ENCODE peak calls at places on chromosomes 11 and 22, in seven cellular contexts. One of them, this sample, is unnamed.

GRCh38 chr11:101436511-101437142 is 147.2 kb downstream of the TRPC6 start:
- DNase-seq in transverse colon: peak
- DNase-seq in heart left ventricle: peak
- DNase-seq in NB4: peak
- DNase-seq in testis: peak
- DNase-seq in thyroid gland: peak
- DNase-seq in breast epithelium: no peak
- DNase-seq in this sample: peak

GRCh38 chr11:10502770-10503169 is 38.2 kb downstream of the RNF141 start:
- DNase-seq in transverse colon: no peak
- DNase-seq in thyroid gland: no peak
- DNase-seq in testis: no peak
- DNase-seq in NB4: peak
- DNase-seq in breast epithelium: no peak
- DNase-seq in heart left ventricle: no peak
- DNase-seq in this sample: no peak

GRCh38 chr22:31230871-31231621 is 18.9 kb downstream of the LIMK2 start:
- DNase-seq in testis: peak
- DNase-seq in transverse colon: peak
- DNase-seq in thyroid gland: peak
- DNase-seq in NB4: peak
- DNase-seq in breast epithelium: no peak
- DNase-seq in heart left ventricle: no peak
- DNase-seq in this sample: peak

GRCh38 chr11:60767388-60767811 is 10.7 kb downstream of the MS4A15 start:
- DNase-seq in heart left ventricle: no peak
- DNase-seq in transverse colon: no peak
- DNase-seq in NB4: no peak
- DNase-seq in testis: peak
- DNase-seq in breast epithelium: no peak
- DNase-seq in thyroid gland: no peak
- DNase-seq in this sample: peak

GRCh38 chr11:107928767-107929507 is 689 bp downstream of the RAB39A start:
- DNase-seq in testis: no peak
- DNase-seq in NB4: peak
- DNase-seq in thyroid gland: no peak
- DNase-seq in heart left ventricle: peak
- DNase-seq in breast epithelium: no peak
- DNase-seq in transverse colon: peak
- DNase-seq in this sample: no peak

GRCh38 chr22:38501797-38502672 is 4.1 kb downstream of the DDX17 start:
- DNase-seq in transverse colon: no peak
- DNase-seq in testis: no peak
- DNase-seq in thyroid gland: no peak
- DNase-seq in breast epithelium: no peak
- DNase-seq in NB4: no peak
- DNase-seq in heart left ventricle: no peak
- DNase-seq in this sample: no peak

GRCh38 chr11:6319001-6319878 is 1.1 kb downstream of the CAVIN3 start:
- DNase-seq in testis: peak
- DNase-seq in thyroid gland: peak
- DNase-seq in heart left ventricle: peak
- DNase-seq in NB4: no peak
- DNase-seq in breast epithelium: peak
- DNase-seq in transverse colon: peak
- DNase-seq in this sample: no peak

GRCh38 chr11:94938399-94939055 is 34.8 kb downstream of the CWC15 start:
- DNase-seq in thyroid gland: peak
- DNase-seq in heart left ventricle: peak
- DNase-seq in transverse colon: no peak
- DNase-seq in breast epithelium: peak
- DNase-seq in NB4: no peak
- DNase-seq in testis: peak
- DNase-seq in this sample: no peak

GRCh38 chr11:105720096-105720495 is 110.2 kb downstream of the GRIA4 start:
- DNase-seq in thyroid gland: peak
- DNase-seq in transverse colon: no peak
- DNase-seq in breast epithelium: no peak
- DNase-seq in testis: no peak
- DNase-seq in heart left ventricle: no peak
- DNase-seq in NB4: no peak
- DNase-seq in this sample: no peak

GRCh38 chr11:35868491-35868890 is 75.4 kb upstream of the LDLRAD3 start:
- DNase-seq in NB4: no peak
- DNase-seq in heart left ventricle: no peak
- DNase-seq in transverse colon: no peak
- DNase-seq in thyroid gland: no peak
- DNase-seq in breast epithelium: no peak
- DNase-seq in testis: no peak
- DNase-seq in this sample: no peak

GRCh38 chr11:128694618-128695481 is 978 bp downstream of the FLI1 start:
- DNase-seq in NB4: peak
- DNase-seq in testis: no peak
- DNase-seq in thyroid gland: no peak
- DNase-seq in transverse colon: no peak
- DNase-seq in heart left ventricle: peak
- DNase-seq in breast epithelium: no peak
- DNase-seq in this sample: no peak

GRCh38 chr11:79374707-79375106 is 66.1 kb downstream of the TENM4 start:
- DNase-seq in thyroid gland: no peak
- DNase-seq in transverse colon: no peak
- DNase-seq in breast epithelium: no peak
- DNase-seq in heart left ventricle: no peak
- DNase-seq in testis: no peak
- DNase-seq in NB4: no peak
- DNase-seq in this sample: no peak

GRCh38 chr11:20355221-20356219 is 8.0 kb upstream of the HTATIP2 start:
- DNase-seq in testis: peak
- DNase-seq in transverse colon: peak
- DNase-seq in NB4: peak
- DNase-seq in breast epithelium: no peak
- DNase-seq in heart left ventricle: no peak
- DNase-seq in thyroid gland: no peak
- DNase-seq in this sample: peak

GRCh38 chr11:45252877-45253276 is 33.3 kb downstream of the SYT13 start:
- DNase-seq in transverse colon: no peak
- DNase-seq in testis: no peak
- DNase-seq in thyroid gland: no peak
- DNase-seq in heart left ventricle: no peak
- DNase-seq in NB4: no peak
- DNase-seq in breast epithelium: no peak
- DNase-seq in this sample: no peak

GRCh38 chr11:60363542-60364525 is 14.5 kb upstream of the MS4A7 start:
- DNase-seq in NB4: peak
- DNase-seq in transverse colon: peak
- DNase-seq in breast epithelium: peak
- DNase-seq in testis: peak
- DNase-seq in heart left ventricle: peak
- DNase-seq in thyroid gland: peak
- DNase-seq in this sample: peak

GRCh38 chr11:117435296-117435695 is 107.6 kb downstream of the CEP164 start:
- DNase-seq in transverse colon: no peak
- DNase-seq in testis: no peak
- DNase-seq in NB4: no peak
- DNase-seq in heart left ventricle: no peak
- DNase-seq in breast epithelium: no peak
- DNase-seq in thyroid gland: no peak
- DNase-seq in this sample: no peak

GRCh38 chr22:49971232-49972162 is 10.9 kb downstream of the PIM3 start:
- DNase-seq in transverse colon: peak
- DNase-seq in thyroid gland: peak
- DNase-seq in heart left ventricle: peak
- DNase-seq in NB4: peak
- DNase-seq in breast epithelium: peak
- DNase-seq in testis: peak
- DNase-seq in this sample: peak

GRCh38 chr22:49972163-49973017 is 11.8 kb downstream of the PIM3 start:
- DNase-seq in heart left ventricle: peak
- DNase-seq in transverse colon: no peak
- DNase-seq in breast epithelium: peak
- DNase-seq in NB4: no peak
- DNase-seq in testis: no peak
- DNase-seq in thyroid gland: peak
- DNase-seq in this sample: no peak

GRCh38 chr22:49968831-49969661 is 8.5 kb downstream of the PIM3 start:
- DNase-seq in thyroid gland: no peak
- DNase-seq in transverse colon: no peak
- DNase-seq in testis: no peak
- DNase-seq in NB4: no peak
- DNase-seq in breast epithelium: peak
- DNase-seq in heart left ventricle: no peak
- DNase-seq in this sample: no peak

GRCh38 chr22:49969751-49970527 is 9.4 kb downstream of the PIM3 start:
- DNase-seq in heart left ventricle: no peak
- DNase-seq in testis: no peak
- DNase-seq in transverse colon: no peak
- DNase-seq in NB4: no peak
- DNase-seq in thyroid gland: no peak
- DNase-seq in breast epithelium: no peak
- DNase-seq in this sample: no peak

DNA sequence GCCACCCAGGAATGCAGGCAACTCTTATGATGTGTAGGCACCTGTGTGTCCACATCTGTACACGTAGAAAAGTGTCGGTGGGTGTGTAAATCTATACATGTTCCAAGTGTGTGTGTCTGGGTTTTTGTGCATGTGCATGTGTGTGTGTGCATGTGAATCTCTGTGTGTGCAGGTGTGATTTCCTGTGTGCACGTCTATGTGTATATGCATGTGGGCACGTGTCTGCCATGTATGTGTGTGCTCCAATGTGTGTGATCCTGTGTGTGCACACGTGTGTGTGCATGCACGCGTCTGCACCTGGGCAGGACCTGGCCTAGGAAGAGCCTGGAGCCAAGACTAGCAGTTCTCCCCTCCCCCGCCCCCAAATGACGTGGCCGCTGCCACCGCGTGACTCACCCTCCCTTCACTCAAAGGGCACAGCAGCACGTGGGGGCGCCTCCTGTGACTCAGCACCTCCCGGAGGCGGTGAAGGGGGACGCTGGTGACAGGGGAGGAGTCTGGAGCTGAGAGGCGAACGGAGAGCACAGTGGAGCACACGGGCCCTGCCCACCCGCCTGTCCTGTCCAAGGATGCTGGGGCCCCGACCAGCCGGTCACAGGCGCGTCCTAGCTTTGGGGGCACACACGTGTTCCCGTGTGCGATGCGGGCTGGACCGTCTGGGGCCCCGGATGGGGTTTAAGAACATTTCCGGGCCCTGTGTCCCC is 10.1 kb downstream of the PIM3 start:
- DNase-seq in testis: peak
- DNase-seq in transverse colon: peak
- DNase-seq in heart left ventricle: peak
- DNase-seq in breast epithelium: peak
- DNase-seq in NB4: peak
- DNase-seq in thyroid gland: peak
- DNase-seq in this sample: peak
- TF ChIP-seq POLR2A in testis: no peak
- TF ChIP-seq POLR2A in transverse colon: peak
- TF ChIP-seq POLR2A in heart left ventricle: peak
- TF ChIP-seq POLR2A in breast epithelium: peak
- TF ChIP-seq POLR2A in NB4: peak
- TF ChIP-seq POLR2A in thyroid gland: peak
- TF ChIP-seq POLR2A in this sample: peak

GRCh38 chr22:28299760-28300159 is 379.9 kb downstream of the TTC28 start:
- DNase-seq in thyroid gland: no peak
- DNase-seq in NB4: no peak
- DNase-seq in heart left ventricle: peak
- DNase-seq in breast epithelium: no peak
- DNase-seq in testis: peak
- DNase-seq in transverse colon: no peak
- DNase-seq in this sample: no peak

GRCh38 chr22:28297504-28297903 is 378.4 kb upstream of the PITPNB start:
- DNase-seq in NB4: peak
- DNase-seq in thyroid gland: no peak
- DNase-seq in testis: no peak
- DNase-seq in breast epithelium: no peak
- DNase-seq in transverse colon: peak
- DNase-seq in heart left ventricle: no peak
- DNase-seq in this sample: peak

GRCh38 chr22:28296452-28296851 is 377.4 kb upstream of the PITPNB start:
- DNase-seq in NB4: no peak
- DNase-seq in breast epithelium: no peak
- DNase-seq in thyroid gland: no peak
- DNase-seq in transverse colon: no peak
- DNase-seq in testis: no peak
- DNase-seq in heart left ventricle: no peak
- DNase-seq in this sample: no peak

GRCh38 chr22:28299329-28299728 is 380.3 kb upstream of the PITPNB start:
- DNase-seq in breast epithelium: no peak
- DNase-seq in transverse colon: no peak
- DNase-seq in heart left ventricle: no peak
- DNase-seq in testis: no peak
- DNase-seq in NB4: no peak
- DNase-seq in thyroid gland: no peak
- DNase-seq in this sample: no peak
- TF ChIP-seq POLR2A in breast epithelium: no peak
- TF ChIP-seq POLR2A in transverse colon: no peak
- TF ChIP-seq POLR2A in heart left ventricle: no peak
- TF ChIP-seq POLR2A in testis: no peak
- TF ChIP-seq POLR2A in NB4: no peak
- TF ChIP-seq POLR2A in thyroid gland: no peak
- TF ChIP-seq POLR2A in this sample: no peak

GRCh38 chr11:13668957-13669521 is 571 bp downstream of the FAR1 start:
- DNase-seq in transverse colon: peak
- DNase-seq in NB4: peak
- DNase-seq in thyroid gland: peak
- DNase-seq in heart left ventricle: peak
- DNase-seq in breast epithelium: no peak
- DNase-seq in testis: peak
- DNase-seq in this sample: peak
- TF ChIP-seq POLR2A in transverse colon: peak
- TF ChIP-seq POLR2A in NB4: no peak
- TF ChIP-seq POLR2A in thyroid gland: no peak
- TF ChIP-seq POLR2A in heart left ventricle: no peak
- TF ChIP-seq POLR2A in breast epithelium: no peak
- TF ChIP-seq POLR2A in testis: no peak
- TF ChIP-seq POLR2A in this sample: no peak

DNA sequence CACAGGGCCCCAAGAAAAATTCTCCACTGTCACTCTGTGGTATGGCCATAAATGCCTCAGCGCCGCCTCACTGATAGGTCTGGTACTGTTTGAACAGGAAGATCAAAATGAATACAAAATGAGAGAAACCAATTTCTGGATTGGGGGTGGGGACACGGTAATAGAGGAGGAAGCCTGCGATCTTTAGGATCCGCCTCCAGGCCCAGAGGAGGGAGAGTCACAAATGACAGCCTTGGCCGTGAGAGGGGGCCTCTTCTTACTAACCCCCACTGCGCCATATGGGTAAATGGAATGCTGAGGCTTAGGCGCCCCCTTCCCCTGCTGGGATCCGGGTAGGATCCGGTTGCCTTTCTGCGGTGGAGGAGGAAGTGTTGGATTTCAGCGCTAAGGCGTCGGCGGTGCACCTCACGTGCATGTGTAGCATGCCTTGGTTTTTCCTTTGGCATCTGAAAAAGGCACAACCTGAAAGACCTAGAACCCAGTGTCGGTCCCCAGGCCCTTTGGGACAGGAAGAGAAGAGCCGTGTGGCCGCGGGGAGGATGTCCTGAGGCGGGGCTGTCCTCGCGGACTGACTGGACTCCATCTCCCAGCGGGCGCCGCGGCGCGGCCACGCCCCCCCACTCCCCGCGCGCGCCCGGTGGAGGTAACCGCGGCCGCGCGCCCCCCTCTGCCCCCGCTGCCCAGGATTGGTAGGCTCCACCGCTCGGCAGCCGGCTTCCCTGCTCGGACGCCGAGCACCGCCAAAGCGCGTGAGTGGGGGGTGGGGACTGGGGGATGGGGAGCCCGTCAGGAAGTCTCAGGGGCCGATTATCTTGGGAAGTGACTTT is 718 bp upstream of the MADD start:
- DNase-seq in NB4: peak
- DNase-seq in testis: peak
- DNase-seq in heart left ventricle: peak
- DNase-seq in transverse colon: peak
- DNase-seq in thyroid gland: peak
- DNase-seq in breast epithelium: peak
- DNase-seq in this sample: peak
- TF ChIP-seq POLR2A in NB4: peak
- TF ChIP-seq POLR2A in testis: no peak
- TF ChIP-seq POLR2A in heart left ventricle: peak
- TF ChIP-seq POLR2A in transverse colon: peak
- TF ChIP-seq POLR2A in thyroid gland: no peak
- TF ChIP-seq POLR2A in breast epithelium: no peak
- TF ChIP-seq POLR2A in this sample: peak